ENCODE peak calls at places on chromosomes 11 and 22, in four cellular contexts. B is WTC11, V is Right ventricle myocardium inferior, D is GM10248. L is an unnamed sample.

GRCh38 chr11:79670846-79671245 is 230.0 kb upstream of the TENM4 start:
- DNase-seq in B (no peak), D (no peak), V (no peak), L (no peak)

GRCh38 chr11:61293869-61294716 is 1.0 kb downstream of the VWCE start:
- DNase-seq in B (peak), D (peak), V (peak), L (peak)

GRCh38 chr22:32063701-32064100 is 20.6 kb downstream of the SLC5A1 start:
- DNase-seq in V (no peak), D (no peak), B (no peak), L (no peak)

GRCh38 chr11:102603576-102603975 is 21.6 kb downstream of the MMP20 start:
- DNase-seq in B (no peak), D (no peak), V (no peak), L (no peak)

GRCh38 chr11:94958118-94958517 is 15.2 kb downstream of the CWC15 start:
- DNase-seq in V (no peak), D (no peak), B (no peak), L (no peak)

GRCh38 chr11:122808494-122808893 is 29.8 kb upstream of the CRTAM start:
- DNase-seq in V (no peak), D (peak), B (no peak), L (no peak)

GRCh38 chr22:38461057-38461413 is 6.0 kb upstream of the KCNJ4 start:
- DNase-seq in V (no peak), B (no peak), D (no peak), L (no peak)

GRCh38 chr11:67545280-67545679 is 22.0 kb upstream of the CABP2 start:
- DNase-seq in V (peak), B (peak), D (no peak), L (no peak)

GRCh38 chr11:94740083-94740974 is 27.8 kb upstream of the AMOTL1 start:
- DNase-seq in D (peak), B (peak), V (peak), L (no peak)

GRCh38 chr22:24271406-24271760 is 752 bp downstream of the SPECC1L start:
- DNase-seq in D (no peak), V (no peak), B (no peak), L (no peak)

GRCh38 chr22:31586137-31586920 is 75.7 kb downstream of the PISD start:
- DNase-seq in D (no peak), V (no peak), B (no peak), L (no peak)

GRCh38 chr11:92141159-92141558 is 83.5 kb upstream of the FAT3 start:
- DNase-seq in V (no peak), B (no peak), D (no peak), L (no peak)

GRCh38 chr11:96306933-96307747 is 35.9 kb downstream of the MAML2 start:
- DNase-seq in B (no peak), V (peak), D (no peak), L (no peak)

GRCh38 chr11:86222081-86222480 is 22.5 kb upstream of the EED start:
- DNase-seq in D (no peak), B (no peak), V (no peak), L (no peak)

GRCh38 chr22:29301716-29302401 is 4.6 kb upstream of the GAS2L1 start:
- DNase-seq in B (no peak), D (no peak), V (no peak), L (no peak)

GRCh38 chr11:129251067-129251466 is 58.9 kb upstream of the ARHGAP32 start:
- DNase-seq in D (no peak), B (no peak), V (no peak), L (no peak)

GRCh38 chr22:44389926-44390925 is 77.5 kb upstream of the SHISAL1 start:
- DNase-seq in V (no peak), D (no peak), B (peak), L (no peak)

GRCh38 chr11:134939905-134940304 is 527.9 kb upstream of the B3GAT1 start:
- DNase-seq in B (peak), V (no peak), D (no peak), L (no peak)

GRCh38 chr11:57348636-57349323 is 10.6 kb downstream of the P2RX3 start:
- DNase-seq in V (no peak), D (no peak), B (no peak), L (no peak)

GRCh38 chr22:38426628-38427027 is 28.4 kb downstream of the KCNJ4 start:
- DNase-seq in V (peak), D (no peak), B (no peak), L (no peak)

GRCh38 chr11:64583296-64584262 is 7.4 kb upstream of the SLC22A12 start:
- DNase-seq in D (no peak), V (peak), B (no peak), L (no peak)

GRCh38 chr11:14764899-14765527 is 121.4 kb downstream of the PDE3B start:
- DNase-seq in V (no peak), B (no peak), D (peak), L (no peak)

GRCh38 chr22:25478573-25478972 is 85.9 kb upstream of the GRK3 start:
- DNase-seq in B (no peak), V (no peak), D (no peak), L (no peak)

GRCh38 chr11:9639099-9639498 is 24.8 kb upstream of the SWAP70 start:
- DNase-seq in D (no peak), V (peak), B (no peak), L (no peak)

GRCh38 chr11:66211100-66211499 is 57.3 kb upstream of the RAB1B start:
- DNase-seq in B (no peak), V (no peak), D (no peak), L (no peak)

GRCh38 chr11:46416656-46417055 is 25.1 kb upstream of the CHRM4 start:
- DNase-seq in B (no peak), V (no peak), D (no peak), L (no peak)

GRCh38 chr11:20035701-20036601 is 124.3 kb downstream of the DBX1 start:
- DNase-seq in V (no peak), B (no peak), D (no peak), L (no peak)

GRCh38 chr11:78074756-78075155 is 4.9 kb downstream of the NDUFC2 start:
- DNase-seq in V (no peak), D (no peak), B (no peak), L (no peak)

GRCh38 chr11:133134561-133135173 is 397.6 kb downstream of the OPCML start:
- DNase-seq in B (peak), V (no peak), D (peak), L (peak)

GRCh38 chr22:48318173-48318572 is 1509.5 kb downstream of the BRD1 start:
- DNase-seq in B (peak), V (no peak), D (no peak), L (no peak)